ENCODE peak calls at places on chromosome 3, in eight cellular contexts. S is OCI-LY7, L is ovary, R is suprapubic skin, Z is adipocyte, O is esophagus squamous epithelium, C is fibroblast of lung, K is left ventricle myocardium inferior. E is an unnamed sample.

GRCh38 chr3:188212308-188212969 is 58.5 kb downstream of the LPP start:
- DNase-seq in S (no peak), L (no peak), R (no peak), Z (no peak), O (no peak), C (peak; percentile 88), K (no peak), E (no peak)

GRCh38 chr3:37761583-37761982 is 100.1 kb upstream of the CTDSPL start:
- DNase-seq in S (no peak), L (no peak), R (no peak), Z (no peak), O (no peak), C (no peak), K (no peak), E (no peak)

GRCh38 chr3:152961323-152961722 is 126.4 kb downstream of the P2RY1 start:
- DNase-seq in S (peak; percentile 1), L (no peak), R (no peak), Z (peak; percentile 49), O (no peak), C (peak; percentile 52), K (no peak), E (no peak)

GRCh38 chr3:16883726-16884083 is 1.1 kb upstream of the PLCL2 start:
- DNase-seq in S (no peak), L (no peak), R (no peak), Z (no peak), O (no peak), C (no peak), K (no peak), E (no peak)

GRCh38 chr3:98568402-98568801 is 25.0 kb downstream of the CPOX start:
- DNase-seq in S (no peak), L (no peak), R (no peak), Z (no peak), O (no peak), C (no peak), K (no peak), E (no peak)

GRCh38 chr3:73580343-73580742 is 44.4 kb downstream of the PDZRN3 start:
- DNase-seq in S (no peak), L (no peak), R (no peak), Z (peak; percentile 70), O (no peak), C (peak; percentile 95), K (no peak), E (no peak)

GRCh38 chr3:149277338-149277813 is 55.7 kb upstream of the CP start:
- DNase-seq in S (peak; percentile 70), L (no peak), R (no peak), Z (peak; percentile 56), O (no peak), C (peak; percentile 71), K (no peak), E (no peak)

GRCh38 chr3:122681294-122682015 is 816 bp downstream of the PARP14 start:
- DNase-seq in S (no peak), L (peak; percentile 13), R (no peak), Z (no peak), O (no peak), C (peak; percentile 19), K (no peak), E (no peak)

GRCh38 chr3:58260261-58260731 is 22.7 kb downstream of the ABHD6 start:
- DNase-seq in S (no peak), L (no peak), R (no peak), Z (peak; percentile 24), O (no peak), C (peak; percentile 58), K (no peak), E (no peak)

GRCh38 chr3:9947025-9947995 is 4.9 kb downstream of the PRRT3 start:
- DNase-seq in S (no peak), L (peak; percentile 62), R (peak; percentile 72), Z (peak; percentile 78), O (no peak), C (peak; percentile 70), K (peak; percentile 72), E (no peak)

GRCh38 chr3:16012086-16012485 is 162.4 kb upstream of the GALNT15 start:
- DNase-seq in S (no peak), L (no peak), R (no peak), Z (peak; percentile 34), O (no peak), C (peak; percentile 42), K (no peak), E (no peak)

GRCh38 chr3:100401674-100402036 is 316 bp downstream of the LNP1 start:
- DNase-seq in S (peak; percentile 58), L (no peak), R (peak; percentile 65), Z (peak; percentile 68), O (no peak), C (peak; percentile 48), K (peak; percentile 28), E (peak; percentile 14)

GRCh38 chr3:152458725-152459515 is 190.2 kb downstream of the MBNL1 start:
- DNase-seq in S (no peak), L (no peak), R (no peak), Z (no peak), O (no peak), C (no peak), K (no peak), E (no peak)

GRCh38 chr3:184908859-184909258 is 96.9 kb downstream of the VPS8 start:
- DNase-seq in S (no peak), L (no peak), R (no peak), Z (no peak), O (no peak), C (no peak), K (no peak), E (no peak)

GRCh38 chr3:129064969-129065726 is 4.6 kb downstream of the GP9 start:
- DNase-seq in S (no peak), L (no peak), R (peak; percentile 24), Z (no peak), O (no peak), C (no peak), K (no peak), E (no peak)

GRCh38 chr3:129827765-129828164 is 65.7 kb downstream of the TMCC1 start:
- DNase-seq in S (peak; percentile 86), L (no peak), R (no peak), Z (no peak), O (peak; percentile 3), C (no peak), K (no peak), E (peak; percentile 9)

GRCh38 chr3:175198991-175199390 is 339.9 kb downstream of the NAALADL2 start:
- DNase-seq in S (no peak), L (no peak), R (no peak), Z (no peak), O (no peak), C (no peak), K (no peak), E (no peak)

GRCh38 chr3:171694888-171695287 is 115.4 kb downstream of the PLD1 start:
- DNase-seq in S (no peak), L (no peak), R (no peak), Z (no peak), O (no peak), C (no peak), K (no peak), E (no peak)

GRCh38 chr3:46877671-46878125 is at the start of gene PTH1R:
- DNase-seq in S (no peak), L (no peak), R (no peak), Z (no peak), O (no peak), C (no peak), K (no peak), E (no peak)

GRCh38 chr3:69463546-69463945 is 77.7 kb upstream of the FRMD4B start:
- DNase-seq in S (no peak), L (no peak), R (no peak), Z (no peak), O (no peak), C (no peak), K (no peak), E (no peak)

GRCh38 chr3:69462826-69463100 is 76.9 kb upstream of the FRMD4B start:
- DNase-seq in S (no peak), L (no peak), R (no peak), Z (no peak), O (no peak), C (no peak), K (no peak), E (no peak)

GRCh38 chr3:69460034-69460433 is 74.1 kb upstream of the FRMD4B start:
- DNase-seq in S (no peak), L (no peak), R (no peak), Z (no peak), O (no peak), C (no peak), K (no peak), E (no peak)

GRCh38 chr3:69458798-69459197 is 72.9 kb upstream of the FRMD4B start:
- DNase-seq in S (no peak), L (no peak), R (no peak), Z (no peak), O (no peak), C (no peak), K (no peak), E (no peak)

DNA sequence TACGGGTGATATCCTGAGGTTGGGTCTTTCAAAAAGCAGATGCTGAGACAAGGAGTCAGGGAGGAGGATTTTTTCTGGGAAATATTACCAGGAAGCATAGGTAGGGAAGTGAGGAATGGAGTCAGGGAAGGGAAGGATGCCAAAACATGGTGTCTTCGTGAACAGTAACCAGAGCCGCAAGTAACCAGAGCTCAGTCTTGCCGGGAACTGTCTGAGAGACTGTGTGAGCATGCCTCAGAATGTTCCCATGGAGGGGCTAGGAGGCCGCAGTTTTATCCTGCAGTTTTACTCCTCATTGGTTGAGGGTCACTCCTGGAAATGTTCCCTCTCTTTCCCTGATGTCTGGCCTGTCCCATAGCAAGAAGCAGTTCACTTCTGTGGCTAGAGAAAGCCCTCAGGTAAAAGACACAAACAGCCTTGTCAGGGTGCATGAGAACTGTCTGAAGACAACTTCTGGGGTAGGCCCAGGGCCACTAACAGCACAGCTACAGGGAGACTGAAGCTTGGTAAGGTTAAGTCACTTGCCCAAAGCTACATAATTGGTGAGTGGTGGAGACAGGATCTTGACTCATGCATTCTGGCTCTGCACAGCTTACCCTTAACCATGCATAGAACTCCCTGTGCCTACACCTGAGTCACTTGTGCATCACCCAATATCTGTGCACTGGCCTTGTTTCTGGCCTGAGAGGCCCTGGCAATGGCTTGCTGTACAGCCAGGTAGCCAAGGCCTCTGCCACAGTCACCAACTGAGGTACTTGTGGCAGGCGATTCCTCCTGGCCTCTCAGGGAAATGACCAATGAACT is 76.3 kb upstream of the FRMD4B start:
- DNase-seq in S (no peak), L (no peak), R (no peak), Z (no peak), O (no peak), C (no peak), K (no peak), E (no peak)
- H3K9me3 ChIP-seq in S (no peaks in the 10 kb centered on the region), L (no peaks in the 10 kb centered on the region), R (no peaks in the 10 kb centered on the region), Z (no peaks in the 10 kb centered on the region), O (no peaks in the 10 kb centered on the region), C (no peaks in the 10 kb centered on the region), K (no peaks in the 10 kb centered on the region), E (no peaks in the 10 kb centered on the region)

GRCh38 chr3:123348-123747 is 73.2 kb upstream of the CHL1 start:
- DNase-seq in S (no peak), L (no peak), R (no peak), Z (no peak), O (no peak), C (no peak), K (no peak), E (no peak)
- H3K9me3 ChIP-seq in S (no peaks in the 10 kb centered on the region), L (no peaks in the 10 kb centered on the region), R (no peaks in the 10 kb centered on the region), Z (no peaks in the 10 kb centered on the region), O (no peaks in the 10 kb centered on the region), C (no peaks in the 10 kb centered on the region), K (no peaks in the 10 kb centered on the region), E (no peaks in the 10 kb centered on the region)

GRCh38 chr3:197567900-197568685 is 12.3 kb upstream of the BDH1 start:
- DNase-seq in S (no peak), L (no peak), R (no peak), Z (no peak), O (no peak), C (no peak), K (no peak), E (no peak)
- H3K9me3 ChIP-seq in S (peaks cover 44% of the 10 kb centered on the region), L (no peaks in the 10 kb centered on the region), R (no peaks in the 10 kb centered on the region), Z (peaks cover 29% of the 10 kb centered on the region), O (no peaks in the 10 kb centered on the region), C (no peaks in the 10 kb centered on the region), K (peaks cover 12% of the 10 kb centered on the region), E (no peaks in the 10 kb centered on the region)

GRCh38 chr3:185976100-185976499 is 38.3 kb upstream of the TRA2B start:
- DNase-seq in S (no peak), L (no peak), R (no peak), Z (no peak), O (no peak), C (no peak), K (no peak), E (no peak)
- H3K9me3 ChIP-seq in S (no peaks in the 10 kb centered on the region), L (no peaks in the 10 kb centered on the region), R (no peaks in the 10 kb centered on the region), Z (no peaks in the 10 kb centered on the region), O (no peaks in the 10 kb centered on the region), C (no peaks in the 10 kb centered on the region), K (no peaks in the 10 kb centered on the region), E (no peaks in the 10 kb centered on the region)